ENCODE peak calls at places on chromosomes 6 and 20, in eight cellular contexts. B is stimulated activated CD8-positive, alpha-beta memory T cell treated with anti-CD3 and anti-CD28 coated beads, Interleukin-12 subunit alpha, Interleukin-12 subunit beta, amount 100 ng/mL, for 4 hours; L is naive B cell; H is WTC11; S is T-helper 9 cell; N is DND-41; Q is AG10803; G is substantia nigra. R is an unnamed sample.

GRCh38 chr6:168937061-168937460 is 316.6 kb downstream of the THBS2 start:
- DNase-seq in B (no peak), L (no peak), H (no peak), S (no peak), N (no peak), Q (peak; percentile 71), G (no peak), R (no peak)

GRCh38 chr6:94372229-94372628 is 952.9 kb upstream of the EPHA7 start:
- DNase-seq in B (no peak), L (no peak), H (no peak), S (no peak), N (no peak), Q (no peak), G (no peak), R (no peak)

GRCh38 chr6:9801255-9801757 is 613.6 kb downstream of the TFAP2A start:
- DNase-seq in B (no peak), L (no peak), H (no peak), S (no peak), N (no peak), Q (peak; percentile 23), G (no peak), R (no peak)

GRCh38 chr6:32370510-32370909 is 1.2 kb downstream of the TSBP1 start:
- DNase-seq in B (no peak), L (no peak), H (no peak), S (no peak), N (no peak), Q (peak; percentile 8), G (no peak), R (no peak)

GRCh38 chr20:17556842-17557674 is 12.8 kb upstream of the DSTN start:
- DNase-seq in B (no peak), L (no peak), H (no peak), S (no peak), N (no peak), Q (peak; percentile 75), G (no peak), R (no peak)

GRCh38 chr6:138912308-138912707 is 75.7 kb downstream of the REPS1 start:
- DNase-seq in B (no peak), L (no peak), H (no peak), S (no peak), N (no peak), Q (no peak), G (no peak), R (peak; percentile 6)

GRCh38 chr6:26420607-26421235 is 18.6 kb downstream of the BTN3A1 start:
- DNase-seq in B (no peak), L (peak; percentile 41), H (peak; percentile 24), S (no peak), N (peak; percentile 54), Q (peak; percentile 32), G (no peak), R (no peak)

GRCh38 chr6:39344821-39345280 is 22.3 kb upstream of the KCNK16 start:
- DNase-seq in B (no peak), L (no peak), H (peak; percentile 45), S (no peak), N (no peak), Q (no peak), G (no peak), R (no peak)

GRCh38 chr6:52284131-52284459 is 447 bp downstream of the MCM3 start:
- DNase-seq in B (no peak), L (no peak), H (peak; percentile 76), S (no peak), N (peak; percentile 61), Q (no peak), G (no peak), R (no peak)

GRCh38 chr20:4563534-4563933 is 158.2 kb upstream of the PRND start:
- DNase-seq in B (no peak), L (no peak), H (peak; percentile 47), S (no peak), N (peak; percentile 59), Q (peak; percentile 75), G (no peak), R (no peak)

GRCh38 chr20:51941503-51941902 is 139.2 kb upstream of the SALL4 start:
- DNase-seq in B (no peak), L (no peak), H (no peak), S (no peak), N (no peak), Q (no peak), G (no peak), R (no peak)

GRCh38 chr6:129177801-129178200 is 294.9 kb downstream of the LAMA2 start:
- DNase-seq in B (no peak), L (no peak), H (no peak), S (no peak), N (no peak), Q (no peak), G (no peak), R (no peak)

GRCh38 chr20:64103871-64104666 is 3.3 kb downstream of the NPBWR2 start:
- DNase-seq in B (no peak), L (no peak), H (peak; percentile 35), S (no peak), N (no peak), Q (no peak), G (no peak), R (no peak)

GRCh38 chr6:2958331-2958711 is 13.0 kb downstream of the SERPINB6 start:
- DNase-seq in B (no peak), L (no peak), H (no peak), S (no peak), N (no peak), Q (no peak), G (no peak), R (no peak)

GRCh38 chr6:31794294-31794865 is 1.2 kb downstream of the VARS1 start:
- DNase-seq in B (no peak), L (no peak), H (no peak), S (no peak), N (no peak), Q (peak; percentile 54), G (no peak), R (no peak)

GRCh38 chr6:138847884-138848283 is 52.0 kb downstream of the ECT2L start:
- DNase-seq in B (no peak), L (no peak), H (no peak), S (no peak), N (no peak), Q (peak; percentile 10), G (no peak), R (no peak)

GRCh38 chr6:80060774-80061173 is 45.7 kb upstream of the BCKDHB start:
- DNase-seq in B (no peak), L (no peak), H (no peak), S (no peak), N (no peak), Q (no peak), G (no peak), R (no peak)

GRCh38 chr6:79869184-79869583 is 78.2 kb downstream of the ELOVL4 start:
- DNase-seq in B (no peak), L (no peak), H (no peak), S (no peak), N (no peak), Q (no peak), G (no peak), R (no peak)

GRCh38 chr6:31405996-31406395 is 2.6 kb downstream of the MICA start:
- DNase-seq in B (no peak), L (no peak), H (no peak), S (no peak), N (no peak), Q (no peak), G (no peak), R (no peak)

GRCh38 chr6:71220466-71220865 is 68.1 kb upstream of the OGFRL1 start:
- DNase-seq in B (no peak), L (no peak), H (no peak), S (no peak), N (no peak), Q (no peak), G (no peak), R (no peak)

GRCh38 chr6:104014560-104014959 is 845.2 kb downstream of the HACE1 start:
- DNase-seq in B (no peak), L (no peak), H (no peak), S (no peak), N (no peak), Q (no peak), G (no peak), R (no peak)

GRCh38 chr6:133837801-133838349 is 51.0 kb upstream of the TCF21 start:
- DNase-seq in B (no peak), L (peak; percentile 26), H (peak; percentile 90), S (peak; percentile 50), N (peak; percentile 19), Q (peak; percentile 27), G (no peak), R (peak; percentile 35)

GRCh38 chr6:12709556-12709955 is 7.0 kb upstream of the PHACTR1 start:
- DNase-seq in B (no peak), L (no peak), H (no peak), S (no peak), N (no peak), Q (peak; percentile 93), G (no peak), R (no peak)

GRCh38 chr20:52060794-52061714 is 130.5 kb downstream of the ZFP64 start:
- DNase-seq in B (no peak), L (no peak), H (peak; percentile 45), S (no peak), N (no peak), Q (peak; percentile 43), G (no peak), R (no peak)

GRCh38 chr20:15317546-15318242 is 980.3 kb upstream of the FLRT3 start:
- DNase-seq in B (no peak), L (peak; percentile 55), H (no peak), S (no peak), N (no peak), Q (no peak), G (no peak), R (peak; percentile 67)

GRCh38 chr6:135250751-135251356 is 69.7 kb downstream of the MYB start:
- DNase-seq in B (no peak), L (no peak), H (peak; percentile 57), S (no peak), N (no peak), Q (no peak), G (no peak), R (no peak)

GRCh38 chr6:136593748-136594490 is 43.7 kb upstream of the MAP7 start:
- DNase-seq in B (no peak), L (peak; percentile 53), H (no peak), S (no peak), N (no peak), Q (peak; percentile 99), G (no peak), R (peak; percentile 78)

GRCh38 chr6:168127384-168127868 is 48.4 kb upstream of the FRMD1 start:
- DNase-seq in B (no peak), L (no peak), H (no peak), S (no peak), N (no peak), Q (no peak), G (no peak), R (no peak)

GRCh38 chr20:60008130-60008808 is 50.0 kb downstream of the CDH26 start:
- DNase-seq in B (no peak), L (no peak), H (no peak), S (no peak), N (no peak), Q (no peak), G (no peak), R (no peak)

GRCh38 chr6:44301106-44301505 is 12.0 kb downstream of the AARS2 start:
- DNase-seq in B (no peak), L (no peak), H (no peak), S (no peak), N (no peak), Q (no peak), G (no peak), R (no peak)

R was measured in GM06990.